ENCODE peak calls at places on chromosomes 11 and 22, in seven cellular contexts. One of them, this sample, is unnamed.
A peak's percentile ranks its signal among the peaks of the same experiment; 100 is the strongest.

GRCh38 chr11:57546869-57547518 is 9.6 kb downstream of the SMTNL1 start:
- DNase-seq in HT1080: peak; percentile 70
- DNase-seq in NCI-H345: no peak
- DNase-seq in transverse colon: no peak
- DNase-seq in epithelial cell of proximal tubule: no peak
- DNase-seq in ecto neural progenitor cell: peak; percentile 58
- DNase-seq in GDM1: no peak
- DNase-seq in this sample: no peak

GRCh38 chr11:24521586-24521985 is 24.7 kb downstream of the LUZP2 start:
- DNase-seq in ecto neural progenitor cell: no peak
- DNase-seq in NCI-H345: no peak
- DNase-seq in transverse colon: no peak
- DNase-seq in epithelial cell of proximal tubule: no peak
- DNase-seq in HT1080: no peak
- DNase-seq in GDM1: no peak
- DNase-seq in this sample: no peak

GRCh38 chr22:29204617-29205183 is 996 bp upstream of the EMID1 start:
- DNase-seq in GDM1: no peak
- DNase-seq in NCI-H345: no peak
- DNase-seq in transverse colon: no peak
- DNase-seq in HT1080: no peak
- DNase-seq in epithelial cell of proximal tubule: no peak
- DNase-seq in ecto neural progenitor cell: peak; percentile 44
- DNase-seq in this sample: no peak

GRCh38 chr11:46392421-46393230 is 1.1 kb upstream of the CHRM4 start:
- DNase-seq in GDM1: peak; percentile 70
- DNase-seq in HT1080: peak; percentile 73
- DNase-seq in transverse colon: peak; percentile 85
- DNase-seq in NCI-H345: peak; percentile 35
- DNase-seq in epithelial cell of proximal tubule: no peak
- DNase-seq in ecto neural progenitor cell: peak; percentile 94
- DNase-seq in this sample: no peak

GRCh38 chr22:35376728-35377472 is 4.0 kb upstream of the HMOX1 start:
- DNase-seq in transverse colon: peak; percentile 94
- DNase-seq in epithelial cell of proximal tubule: peak; percentile 93
- DNase-seq in NCI-H345: peak; percentile 28
- DNase-seq in HT1080: peak; percentile 98
- DNase-seq in GDM1: peak; percentile 93
- DNase-seq in ecto neural progenitor cell: peak; percentile 92
- DNase-seq in this sample: peak; percentile 92

GRCh38 chr22:48660795-48661740 is 1166.6 kb downstream of the BRD1 start:
- DNase-seq in GDM1: no peak
- DNase-seq in HT1080: no peak
- DNase-seq in epithelial cell of proximal tubule: no peak
- DNase-seq in ecto neural progenitor cell: no peak
- DNase-seq in transverse colon: no peak
- DNase-seq in NCI-H345: no peak
- DNase-seq in this sample: no peak

GRCh38 chr22:33467718-33468117 is 409.5 kb upstream of the SYN3 start:
- DNase-seq in epithelial cell of proximal tubule: no peak
- DNase-seq in HT1080: no peak
- DNase-seq in GDM1: no peak
- DNase-seq in NCI-H345: no peak
- DNase-seq in ecto neural progenitor cell: no peak
- DNase-seq in transverse colon: no peak
- DNase-seq in this sample: no peak

GRCh38 chr11:133821776-133822175 is 23.5 kb downstream of the SPATA19 start:
- DNase-seq in epithelial cell of proximal tubule: no peak
- DNase-seq in GDM1: peak; percentile 7
- DNase-seq in transverse colon: peak; percentile 20
- DNase-seq in NCI-H345: peak; percentile 41
- DNase-seq in HT1080: peak; percentile 54
- DNase-seq in ecto neural progenitor cell: peak; percentile 81
- DNase-seq in this sample: no peak

GRCh38 chr11:37946155-37946766 is 1348.2 kb upstream of the RAG2 start:
- DNase-seq in HT1080: peak; percentile 38
- DNase-seq in GDM1: no peak
- DNase-seq in NCI-H345: no peak
- DNase-seq in ecto neural progenitor cell: no peak
- DNase-seq in transverse colon: peak; percentile 12
- DNase-seq in epithelial cell of proximal tubule: peak; percentile 3
- DNase-seq in this sample: no peak

GRCh38 chr11:44823006-44823405 is 96.2 kb downstream of the TSPAN18 start:
- DNase-seq in ecto neural progenitor cell: peak; percentile 74
- DNase-seq in epithelial cell of proximal tubule: no peak
- DNase-seq in GDM1: no peak
- DNase-seq in HT1080: peak; percentile 8
- DNase-seq in NCI-H345: no peak
- DNase-seq in transverse colon: no peak
- DNase-seq in this sample: no peak

GRCh38 chr11:122002047-122002446 is 114.0 kb downstream of the BLID start:
- DNase-seq in ecto neural progenitor cell: no peak
- DNase-seq in transverse colon: no peak
- DNase-seq in HT1080: no peak
- DNase-seq in epithelial cell of proximal tubule: no peak
- DNase-seq in NCI-H345: no peak
- DNase-seq in GDM1: no peak
- DNase-seq in this sample: no peak

GRCh38 chr11:47603295-47603694 is 9.1 kb upstream of the C1QTNF4 start:
- DNase-seq in GDM1: no peak
- DNase-seq in epithelial cell of proximal tubule: no peak
- DNase-seq in HT1080: no peak
- DNase-seq in NCI-H345: no peak
- DNase-seq in transverse colon: no peak
- DNase-seq in ecto neural progenitor cell: no peak
- DNase-seq in this sample: no peak

GRCh38 chr11:45755281-45755859 is 49.6 kb upstream of the SLC35C1 start:
- DNase-seq in ecto neural progenitor cell: no peak
- DNase-seq in transverse colon: no peak
- DNase-seq in epithelial cell of proximal tubule: no peak
- DNase-seq in GDM1: no peak
- DNase-seq in NCI-H345: no peak
- DNase-seq in HT1080: no peak
- DNase-seq in this sample: no peak

GRCh38 chr11:122998727-122999370 is 17.2 kb upstream of the BSX start:
- DNase-seq in epithelial cell of proximal tubule: no peak
- DNase-seq in transverse colon: no peak
- DNase-seq in GDM1: no peak
- DNase-seq in NCI-H345: no peak
- DNase-seq in ecto neural progenitor cell: no peak
- DNase-seq in HT1080: no peak
- DNase-seq in this sample: no peak

GRCh38 chr11:115996808-115997188 is 492.6 kb upstream of the CADM1 start:
- DNase-seq in NCI-H345: no peak
- DNase-seq in HT1080: no peak
- DNase-seq in GDM1: no peak
- DNase-seq in ecto neural progenitor cell: peak; percentile 10
- DNase-seq in epithelial cell of proximal tubule: no peak
- DNase-seq in transverse colon: no peak
- DNase-seq in this sample: no peak

GRCh38 chr11:27210509-27210908 is 152.5 kb downstream of the CCDC34 start:
- DNase-seq in transverse colon: no peak
- DNase-seq in NCI-H345: no peak
- DNase-seq in ecto neural progenitor cell: no peak
- DNase-seq in GDM1: no peak
- DNase-seq in epithelial cell of proximal tubule: no peak
- DNase-seq in HT1080: no peak
- DNase-seq in this sample: no peak

GRCh38 chr11:65551572-65552398 is 6.4 kb downstream of the LTBP3 start:
- DNase-seq in HT1080: peak; percentile 40
- DNase-seq in NCI-H345: peak; percentile 76
- DNase-seq in GDM1: peak; percentile 45
- DNase-seq in ecto neural progenitor cell: peak; percentile 69
- DNase-seq in epithelial cell of proximal tubule: no peak
- DNase-seq in transverse colon: peak; percentile 90
- DNase-seq in this sample: no peak

GRCh38 chr11:79165908-79166307 is 274.9 kb downstream of the TENM4 start:
- DNase-seq in ecto neural progenitor cell: no peak
- DNase-seq in epithelial cell of proximal tubule: no peak
- DNase-seq in NCI-H345: no peak
- DNase-seq in GDM1: no peak
- DNase-seq in HT1080: no peak
- DNase-seq in transverse colon: no peak
- DNase-seq in this sample: no peak

GRCh38 chr11:69918938-69919650 is 99.9 kb upstream of the FGF3 start:
- DNase-seq in GDM1: peak; percentile 50
- DNase-seq in transverse colon: peak; percentile 70
- DNase-seq in NCI-H345: peak; percentile 69
- DNase-seq in epithelial cell of proximal tubule: no peak
- DNase-seq in HT1080: peak; percentile 41
- DNase-seq in ecto neural progenitor cell: peak; percentile 91
- DNase-seq in this sample: peak; percentile 29

GRCh38 chr22:37379716-37380115 is 47.6 kb downstream of the ELFN2 start:
- DNase-seq in transverse colon: no peak
- DNase-seq in GDM1: no peak
- DNase-seq in HT1080: no peak
- DNase-seq in epithelial cell of proximal tubule: no peak
- DNase-seq in NCI-H345: no peak
- DNase-seq in ecto neural progenitor cell: no peak
- DNase-seq in this sample: no peak

GRCh38 chr11:33272338-33273107 is 15.3 kb downstream of the HIPK3 start:
- DNase-seq in HT1080: no peak
- DNase-seq in GDM1: no peak
- DNase-seq in ecto neural progenitor cell: no peak
- DNase-seq in transverse colon: no peak
- DNase-seq in NCI-H345: no peak
- DNase-seq in epithelial cell of proximal tubule: no peak
- DNase-seq in this sample: no peak

GRCh38 chr11:65383778-65384177 is 1.3 kb upstream of the SLC25A45 start:
- DNase-seq in GDM1: no peak
- DNase-seq in ecto neural progenitor cell: no peak
- DNase-seq in NCI-H345: no peak
- DNase-seq in transverse colon: no peak
- DNase-seq in epithelial cell of proximal tubule: no peak
- DNase-seq in HT1080: no peak
- DNase-seq in this sample: no peak

GRCh38 chr22:27980424-27981148 is 61.5 kb upstream of the PITPNB start:
- DNase-seq in transverse colon: no peak
- DNase-seq in ecto neural progenitor cell: no peak
- DNase-seq in HT1080: no peak
- DNase-seq in NCI-H345: no peak
- DNase-seq in epithelial cell of proximal tubule: no peak
- DNase-seq in GDM1: no peak
- DNase-seq in this sample: no peak

GRCh38 chr11:38498721-38499120 is 1900.7 kb upstream of the RAG2 start:
- DNase-seq in transverse colon: no peak
- DNase-seq in NCI-H345: no peak
- DNase-seq in ecto neural progenitor cell: no peak
- DNase-seq in HT1080: peak; percentile 11
- DNase-seq in epithelial cell of proximal tubule: no peak
- DNase-seq in GDM1: no peak
- DNase-seq in this sample: no peak

GRCh38 chr11:34277166-34277565 is 80.6 kb downstream of the ABTB2 start:
- DNase-seq in GDM1: no peak
- DNase-seq in epithelial cell of proximal tubule: no peak
- DNase-seq in NCI-H345: no peak
- DNase-seq in transverse colon: no peak
- DNase-seq in ecto neural progenitor cell: no peak
- DNase-seq in HT1080: no peak
- DNase-seq in this sample: no peak